ENCODE peak calls at places on chromosomes 11 and 22, in ten cellular contexts. One of them, this sample, is unnamed. For H3K4me1, the result is how much of the 10 kb centered on the place peaks cover.

GRCh38 chr22:26751217-26751616 is 93.8 kb downstream of the MIAT start:
- DNase-seq in OCI-LY7: no peak
- DNase-seq in cardiac muscle cell: peak
- DNase-seq in IMR-90: no peak
- DNase-seq in CD4-positive, CD25-positive, alpha-beta regulatory T cell: no peak
- DNase-seq in iPS DF 6.9: peak
- DNase-seq in effector memory CD4-positive, alpha-beta T cell: no peak
- DNase-seq in upper lobe of left lung: no peak
- DNase-seq in GM23248: no peak
- DNase-seq in adipocyte: no peak
- DNase-seq in this sample: no peak

GRCh38 chr11:47373876-47374820 is 4.2 kb downstream of the SPI1 start:
- DNase-seq in IMR-90: peak
- DNase-seq in GM23248: peak
- DNase-seq in OCI-LY7: peak
- DNase-seq in upper lobe of left lung: peak
- DNase-seq in effector memory CD4-positive, alpha-beta T cell: peak
- DNase-seq in cardiac muscle cell: peak
- DNase-seq in CD4-positive, CD25-positive, alpha-beta regulatory T cell: peak
- DNase-seq in adipocyte: peak
- DNase-seq in iPS DF 6.9: peak
- DNase-seq in this sample: peak

GRCh38 chr11:125381499-125381898 is 114.6 kb downstream of the FEZ1 start:
- DNase-seq in iPS DF 6.9: no peak
- DNase-seq in GM23248: no peak
- DNase-seq in CD4-positive, CD25-positive, alpha-beta regulatory T cell: no peak
- DNase-seq in adipocyte: no peak
- DNase-seq in effector memory CD4-positive, alpha-beta T cell: no peak
- DNase-seq in IMR-90: no peak
- DNase-seq in OCI-LY7: no peak
- DNase-seq in cardiac muscle cell: no peak
- DNase-seq in upper lobe of left lung: no peak
- DNase-seq in this sample: peak

GRCh38 chr11:6391548-6392134 is 1.4 kb downstream of the SMPD1 start:
- DNase-seq in cardiac muscle cell: no peak
- DNase-seq in GM23248: no peak
- DNase-seq in CD4-positive, CD25-positive, alpha-beta regulatory T cell: no peak
- DNase-seq in effector memory CD4-positive, alpha-beta T cell: no peak
- DNase-seq in IMR-90: no peak
- DNase-seq in OCI-LY7: no peak
- DNase-seq in iPS DF 6.9: no peak
- DNase-seq in upper lobe of left lung: peak
- DNase-seq in adipocyte: no peak
- DNase-seq in this sample: no peak

GRCh38 chr11:4090258-4090657 is 4.3 kb upstream of the RRM1 start:
- DNase-seq in iPS DF 6.9: no peak
- DNase-seq in OCI-LY7: no peak
- DNase-seq in adipocyte: no peak
- DNase-seq in GM23248: no peak
- DNase-seq in CD4-positive, CD25-positive, alpha-beta regulatory T cell: peak
- DNase-seq in IMR-90: no peak
- DNase-seq in cardiac muscle cell: no peak
- DNase-seq in upper lobe of left lung: no peak
- DNase-seq in effector memory CD4-positive, alpha-beta T cell: no peak
- DNase-seq in this sample: no peak

GRCh38 chr11:91156041-91156440 is 933.2 kb upstream of the CHORDC1 start:
- DNase-seq in cardiac muscle cell: no peak
- DNase-seq in CD4-positive, CD25-positive, alpha-beta regulatory T cell: no peak
- DNase-seq in OCI-LY7: no peak
- DNase-seq in adipocyte: no peak
- DNase-seq in IMR-90: no peak
- DNase-seq in GM23248: no peak
- DNase-seq in upper lobe of left lung: no peak
- DNase-seq in iPS DF 6.9: no peak
- DNase-seq in effector memory CD4-positive, alpha-beta T cell: no peak
- DNase-seq in this sample: no peak

GRCh38 chr11:109914809-109915653 is 178.2 kb upstream of the ZC3H12C start:
- DNase-seq in cardiac muscle cell: peak
- DNase-seq in CD4-positive, CD25-positive, alpha-beta regulatory T cell: no peak
- DNase-seq in upper lobe of left lung: no peak
- DNase-seq in adipocyte: peak
- DNase-seq in GM23248: peak
- DNase-seq in effector memory CD4-positive, alpha-beta T cell: no peak
- DNase-seq in IMR-90: peak
- DNase-seq in iPS DF 6.9: no peak
- DNase-seq in OCI-LY7: no peak
- DNase-seq in this sample: no peak

GRCh38 chr11:6599449-6599848 is 4.0 kb downstream of the RRP8 start:
- DNase-seq in adipocyte: no peak
- DNase-seq in upper lobe of left lung: no peak
- DNase-seq in effector memory CD4-positive, alpha-beta T cell: no peak
- DNase-seq in iPS DF 6.9: no peak
- DNase-seq in CD4-positive, CD25-positive, alpha-beta regulatory T cell: no peak
- DNase-seq in cardiac muscle cell: no peak
- DNase-seq in OCI-LY7: no peak
- DNase-seq in GM23248: no peak
- DNase-seq in IMR-90: no peak
- DNase-seq in this sample: no peak

GRCh38 chr11:99739464-99740089 is 718.8 kb downstream of the CNTN5 start:
- DNase-seq in CD4-positive, CD25-positive, alpha-beta regulatory T cell: no peak
- DNase-seq in GM23248: peak
- DNase-seq in IMR-90: peak
- DNase-seq in adipocyte: peak
- DNase-seq in OCI-LY7: peak
- DNase-seq in effector memory CD4-positive, alpha-beta T cell: no peak
- DNase-seq in upper lobe of left lung: no peak
- DNase-seq in cardiac muscle cell: peak
- DNase-seq in iPS DF 6.9: peak
- DNase-seq in this sample: no peak

GRCh38 chr11:126113515-126113957 is 50.9 kb upstream of the CDON start:
- DNase-seq in cardiac muscle cell: peak
- DNase-seq in iPS DF 6.9: no peak
- DNase-seq in IMR-90: peak
- DNase-seq in effector memory CD4-positive, alpha-beta T cell: no peak
- DNase-seq in CD4-positive, CD25-positive, alpha-beta regulatory T cell: no peak
- DNase-seq in upper lobe of left lung: no peak
- DNase-seq in OCI-LY7: no peak
- DNase-seq in GM23248: peak
- DNase-seq in adipocyte: peak
- DNase-seq in this sample: peak

GRCh38 chr11:121237686-121238658 is 54.6 kb upstream of the SC5D start:
- DNase-seq in IMR-90: peak
- DNase-seq in cardiac muscle cell: peak
- DNase-seq in iPS DF 6.9: no peak
- DNase-seq in adipocyte: no peak
- DNase-seq in effector memory CD4-positive, alpha-beta T cell: no peak
- DNase-seq in CD4-positive, CD25-positive, alpha-beta regulatory T cell: no peak
- DNase-seq in GM23248: peak
- DNase-seq in upper lobe of left lung: peak
- DNase-seq in OCI-LY7: peak
- DNase-seq in this sample: no peak

GRCh38 chr11:77699425-77699824 is 61.8 kb upstream of the CLNS1A start:
- DNase-seq in OCI-LY7: no peak
- DNase-seq in CD4-positive, CD25-positive, alpha-beta regulatory T cell: no peak
- DNase-seq in IMR-90: no peak
- DNase-seq in effector memory CD4-positive, alpha-beta T cell: no peak
- DNase-seq in GM23248: no peak
- DNase-seq in iPS DF 6.9: no peak
- DNase-seq in upper lobe of left lung: no peak
- DNase-seq in cardiac muscle cell: no peak
- DNase-seq in adipocyte: no peak
- DNase-seq in this sample: no peak

GRCh38 chr11:74992852-74993251 is 4.1 kb downstream of the NEU3 start:
- DNase-seq in adipocyte: no peak
- DNase-seq in IMR-90: no peak
- DNase-seq in iPS DF 6.9: no peak
- DNase-seq in cardiac muscle cell: no peak
- DNase-seq in OCI-LY7: peak
- DNase-seq in CD4-positive, CD25-positive, alpha-beta regulatory T cell: no peak
- DNase-seq in GM23248: no peak
- DNase-seq in effector memory CD4-positive, alpha-beta T cell: no peak
- DNase-seq in upper lobe of left lung: no peak
- DNase-seq in this sample: no peak

GRCh38 chr11:119207607-119208006 is 1.5 kb downstream of the CBL start:
- DNase-seq in CD4-positive, CD25-positive, alpha-beta regulatory T cell: no peak
- DNase-seq in effector memory CD4-positive, alpha-beta T cell: no peak
- DNase-seq in IMR-90: no peak
- DNase-seq in upper lobe of left lung: no peak
- DNase-seq in cardiac muscle cell: no peak
- DNase-seq in iPS DF 6.9: no peak
- DNase-seq in OCI-LY7: no peak
- DNase-seq in GM23248: no peak
- DNase-seq in adipocyte: no peak
- DNase-seq in this sample: no peak
- H3K4me1 ChIP-seq in CD4-positive, CD25-positive, alpha-beta regulatory T cell: under half
- H3K4me1 ChIP-seq in effector memory CD4-positive, alpha-beta T cell: under half
- H3K4me1 ChIP-seq in IMR-90: under half
- H3K4me1 ChIP-seq in upper lobe of left lung: under half
- H3K4me1 ChIP-seq in cardiac muscle cell: under half
- H3K4me1 ChIP-seq in iPS DF 6.9: under half
- H3K4me1 ChIP-seq in OCI-LY7: under half
- H3K4me1 ChIP-seq in GM23248: under half
- H3K4me1 ChIP-seq in adipocyte: under half
- H3K4me1 ChIP-seq in this sample: under half

GRCh38 chr22:23095467-23096342 is 25.4 kb downstream of the GNAZ start:
- DNase-seq in iPS DF 6.9: no peak
- DNase-seq in CD4-positive, CD25-positive, alpha-beta regulatory T cell: no peak
- DNase-seq in GM23248: no peak
- DNase-seq in upper lobe of left lung: peak
- DNase-seq in cardiac muscle cell: no peak
- DNase-seq in adipocyte: no peak
- DNase-seq in OCI-LY7: no peak
- DNase-seq in effector memory CD4-positive, alpha-beta T cell: no peak
- DNase-seq in IMR-90: no peak
- DNase-seq in this sample: no peak

GRCh38 chr22:23093090-23093788 is 22.9 kb downstream of the GNAZ start:
- DNase-seq in CD4-positive, CD25-positive, alpha-beta regulatory T cell: no peak
- DNase-seq in iPS DF 6.9: no peak
- DNase-seq in GM23248: no peak
- DNase-seq in adipocyte: no peak
- DNase-seq in IMR-90: no peak
- DNase-seq in cardiac muscle cell: no peak
- DNase-seq in effector memory CD4-positive, alpha-beta T cell: no peak
- DNase-seq in upper lobe of left lung: peak
- DNase-seq in OCI-LY7: no peak
- DNase-seq in this sample: no peak

GRCh38 chr22:23092217-23092955 is 22.1 kb downstream of the GNAZ start:
- DNase-seq in upper lobe of left lung: peak
- DNase-seq in OCI-LY7: no peak
- DNase-seq in CD4-positive, CD25-positive, alpha-beta regulatory T cell: no peak
- DNase-seq in GM23248: no peak
- DNase-seq in iPS DF 6.9: no peak
- DNase-seq in adipocyte: no peak
- DNase-seq in cardiac muscle cell: no peak
- DNase-seq in effector memory CD4-positive, alpha-beta T cell: no peak
- DNase-seq in IMR-90: no peak
- DNase-seq in this sample: no peak

GRCh38 chr22:23094260-23094659 is 23.9 kb downstream of the GNAZ start:
- DNase-seq in upper lobe of left lung: peak
- DNase-seq in effector memory CD4-positive, alpha-beta T cell: no peak
- DNase-seq in IMR-90: no peak
- DNase-seq in GM23248: no peak
- DNase-seq in iPS DF 6.9: no peak
- DNase-seq in CD4-positive, CD25-positive, alpha-beta regulatory T cell: no peak
- DNase-seq in cardiac muscle cell: no peak
- DNase-seq in adipocyte: no peak
- DNase-seq in OCI-LY7: no peak
- DNase-seq in this sample: no peak

GRCh38 chr22:23094695-23095466 is 24.6 kb downstream of the GNAZ start:
- DNase-seq in effector memory CD4-positive, alpha-beta T cell: no peak
- DNase-seq in upper lobe of left lung: no peak
- DNase-seq in OCI-LY7: no peak
- DNase-seq in GM23248: no peak
- DNase-seq in adipocyte: no peak
- DNase-seq in CD4-positive, CD25-positive, alpha-beta regulatory T cell: no peak
- DNase-seq in iPS DF 6.9: no peak
- DNase-seq in cardiac muscle cell: no peak
- DNase-seq in IMR-90: no peak
- DNase-seq in this sample: no peak
- H3K4me1 ChIP-seq in effector memory CD4-positive, alpha-beta T cell: under half
- H3K4me1 ChIP-seq in upper lobe of left lung: under half
- H3K4me1 ChIP-seq in OCI-LY7: under half
- H3K4me1 ChIP-seq in GM23248: under half
- H3K4me1 ChIP-seq in adipocyte: under half
- H3K4me1 ChIP-seq in CD4-positive, CD25-positive, alpha-beta regulatory T cell: under half
- H3K4me1 ChIP-seq in iPS DF 6.9: under half
- H3K4me1 ChIP-seq in cardiac muscle cell: under half
- H3K4me1 ChIP-seq in IMR-90: under half
- H3K4me1 ChIP-seq in this sample: under half

DNA sequence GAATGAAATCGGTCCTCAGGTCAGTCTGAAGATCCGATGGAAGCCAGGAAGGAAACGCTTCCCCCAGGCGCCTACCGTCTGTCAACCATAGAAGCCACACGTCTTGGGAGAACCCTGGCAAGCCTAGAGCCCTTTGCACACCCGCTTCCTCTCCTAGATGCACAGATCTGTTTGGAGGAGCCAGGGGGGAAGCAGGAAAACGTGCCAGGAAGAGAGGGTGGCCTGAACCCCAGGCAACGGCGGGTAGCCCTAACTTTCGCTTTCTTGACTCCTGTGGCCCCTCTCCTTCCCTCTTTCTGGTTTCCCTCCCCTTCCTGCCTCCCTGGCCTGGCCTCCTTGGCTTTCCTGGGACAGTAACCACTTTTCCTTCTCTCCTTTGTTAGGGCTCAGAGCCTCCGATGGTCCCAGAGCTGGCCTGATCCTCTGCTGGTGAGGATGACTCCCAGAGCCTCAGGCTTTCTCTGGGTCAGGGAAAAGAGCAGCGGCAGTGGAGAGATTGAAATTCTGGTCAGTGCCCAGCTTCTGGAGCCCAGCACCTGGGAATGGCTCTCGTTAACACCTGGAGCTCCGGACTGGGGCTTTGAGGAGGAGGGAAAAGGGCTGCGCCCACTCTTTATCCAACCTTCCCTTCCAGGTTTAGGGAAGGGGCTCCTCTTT is 2.1 kb downstream of the FXYD6 start:
- DNase-seq in IMR-90: no peak
- DNase-seq in effector memory CD4-positive, alpha-beta T cell: no peak
- DNase-seq in CD4-positive, CD25-positive, alpha-beta regulatory T cell: no peak
- DNase-seq in OCI-LY7: no peak
- DNase-seq in GM23248: no peak
- DNase-seq in upper lobe of left lung: no peak
- DNase-seq in cardiac muscle cell: no peak
- DNase-seq in iPS DF 6.9: no peak
- DNase-seq in adipocyte: no peak
- DNase-seq in this sample: no peak
- H3K4me1 ChIP-seq in IMR-90: under half
- H3K4me1 ChIP-seq in effector memory CD4-positive, alpha-beta T cell: under half
- H3K4me1 ChIP-seq in CD4-positive, CD25-positive, alpha-beta regulatory T cell: under half
- H3K4me1 ChIP-seq in OCI-LY7: under half
- H3K4me1 ChIP-seq in GM23248: under half
- H3K4me1 ChIP-seq in upper lobe of left lung: under half
- H3K4me1 ChIP-seq in cardiac muscle cell: under half
- H3K4me1 ChIP-seq in iPS DF 6.9: under half
- H3K4me1 ChIP-seq in adipocyte: under half
- H3K4me1 ChIP-seq in this sample: under half

DNA sequence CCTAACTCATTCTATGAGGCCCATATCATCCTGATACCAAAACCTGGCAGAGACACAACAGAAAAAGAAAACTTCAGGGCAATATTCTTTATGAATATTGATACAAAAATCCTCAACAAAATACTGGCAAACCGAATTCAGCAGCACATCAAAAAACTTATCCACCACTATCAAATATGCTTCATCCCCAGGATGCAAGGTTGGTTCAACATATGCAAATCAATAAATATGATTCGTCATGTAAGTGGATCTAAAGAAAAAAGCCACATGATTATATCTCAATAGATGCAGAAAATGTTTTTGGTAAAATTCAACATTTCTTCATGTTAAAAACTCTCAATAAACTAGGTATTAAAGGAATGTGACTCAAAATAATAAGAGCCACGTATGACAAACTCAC is 40.9 kb downstream of the JRKL start:
- DNase-seq in adipocyte: no peak
- DNase-seq in CD4-positive, CD25-positive, alpha-beta regulatory T cell: no peak
- DNase-seq in effector memory CD4-positive, alpha-beta T cell: no peak
- DNase-seq in iPS DF 6.9: no peak
- DNase-seq in GM23248: no peak
- DNase-seq in upper lobe of left lung: no peak
- DNase-seq in IMR-90: no peak
- DNase-seq in cardiac muscle cell: no peak
- DNase-seq in OCI-LY7: no peak
- DNase-seq in this sample: no peak
- H3K4me1 ChIP-seq in adipocyte: under half
- H3K4me1 ChIP-seq in CD4-positive, CD25-positive, alpha-beta regulatory T cell: under half
- H3K4me1 ChIP-seq in effector memory CD4-positive, alpha-beta T cell: under half
- H3K4me1 ChIP-seq in iPS DF 6.9: under half
- H3K4me1 ChIP-seq in GM23248: under half
- H3K4me1 ChIP-seq in upper lobe of left lung: under half
- H3K4me1 ChIP-seq in IMR-90: under half
- H3K4me1 ChIP-seq in cardiac muscle cell: under half
- H3K4me1 ChIP-seq in OCI-LY7: under half
- H3K4me1 ChIP-seq in this sample: under half